ENCODE peak calls at places on chromosomes 2 and 18, in four cellular contexts. One of them, this sample, is unnamed.

GRCh38 chr18:23849141-23849540 is 159.9 kb downstream of the LAMA3 start:
- DNase-seq in GM12878: no peak
- DNase-seq in upper lobe of left lung: no peak
- DNase-seq in body of pancreas: no peak
- DNase-seq in this sample: no peak

GRCh38 chr18:44882163-44882881 is 201.6 kb downstream of the SETBP1 start:
- DNase-seq in upper lobe of left lung: no peak
- DNase-seq in body of pancreas: no peak
- DNase-seq in GM12878: no peak
- DNase-seq in this sample: no peak

GRCh38 chr2:224832207-224832606 is 116.0 kb upstream of the CCDC195 start:
- DNase-seq in GM12878: no peak
- DNase-seq in upper lobe of left lung: no peak
- DNase-seq in body of pancreas: no peak
- DNase-seq in this sample: no peak

GRCh38 chr2:9207641-9208301 is 1.2 kb downstream of the ASAP2 start:
- DNase-seq in body of pancreas: peak
- DNase-seq in GM12878: no peak
- DNase-seq in upper lobe of left lung: no peak
- DNase-seq in this sample: no peak

GRCh38 chr2:226050822-226051221 is 651.3 kb downstream of the NYAP2 start:
- DNase-seq in upper lobe of left lung: no peak
- DNase-seq in GM12878: no peak
- DNase-seq in body of pancreas: no peak
- DNase-seq in this sample: no peak

GRCh38 chr18:9082763-9083510 is 19.6 kb upstream of the NDUFV2 start:
- DNase-seq in upper lobe of left lung: no peak
- DNase-seq in body of pancreas: no peak
- DNase-seq in GM12878: peak
- DNase-seq in this sample: no peak

GRCh38 chr2:46794693-46795317 is 120.8 kb downstream of the MCFD2 start:
- DNase-seq in GM12878: no peak
- DNase-seq in upper lobe of left lung: no peak
- DNase-seq in body of pancreas: no peak
- DNase-seq in this sample: peak

GRCh38 chr2:11343626-11344341 is 652 bp downstream of the ROCK2 start:
- DNase-seq in upper lobe of left lung: peak
- DNase-seq in body of pancreas: peak
- DNase-seq in GM12878: no peak
- DNase-seq in this sample: no peak

GRCh38 chr2:9702604-9703084 is 71.8 kb upstream of the YWHAQ start:
- DNase-seq in GM12878: no peak
- DNase-seq in upper lobe of left lung: no peak
- DNase-seq in body of pancreas: no peak
- DNase-seq in this sample: no peak

GRCh38 chr2:238667008-238667407 is 180.9 kb upstream of the TWIST2 start:
- DNase-seq in body of pancreas: no peak
- DNase-seq in GM12878: no peak
- DNase-seq in upper lobe of left lung: no peak
- DNase-seq in this sample: no peak

GRCh38 chr18:10481831-10482230 is 27.4 kb downstream of the APCDD1 start:
- DNase-seq in GM12878: no peak
- DNase-seq in body of pancreas: no peak
- DNase-seq in upper lobe of left lung: no peak
- DNase-seq in this sample: no peak

GRCh38 chr2:60353406-60353800 is 200.1 kb downstream of the BCL11A start:
- DNase-seq in upper lobe of left lung: no peak
- DNase-seq in body of pancreas: no peak
- DNase-seq in GM12878: no peak
- DNase-seq in this sample: no peak

GRCh38 chr2:60353863-60354262 is 199.6 kb downstream of the BCL11A start:
- DNase-seq in body of pancreas: no peak
- DNase-seq in GM12878: peak
- DNase-seq in upper lobe of left lung: no peak
- DNase-seq in this sample: no peak

GRCh38 chr2:60351802-60352201 is 201.7 kb downstream of the BCL11A start:
- DNase-seq in GM12878: no peak
- DNase-seq in body of pancreas: no peak
- DNase-seq in upper lobe of left lung: peak
- DNase-seq in this sample: no peak

GRCh38 chr2:60351321-60351720 is 202.1 kb downstream of the BCL11A start:
- DNase-seq in body of pancreas: no peak
- DNase-seq in upper lobe of left lung: no peak
- DNase-seq in GM12878: no peak
- DNase-seq in this sample: no peak

GRCh38 chr2:60352491-60353405 is 200.7 kb downstream of the BCL11A start:
- DNase-seq in GM12878: no peak
- DNase-seq in body of pancreas: no peak
- DNase-seq in upper lobe of left lung: no peak
- DNase-seq in this sample: no peak
- H3K27ac ChIP-seq in GM12878: peak
- H3K27ac ChIP-seq in body of pancreas: no peak
- H3K27ac ChIP-seq in upper lobe of left lung: no peak
- H3K27ac ChIP-seq in this sample: no peak

GRCh38 chr18:46411862-46412690 is 244.9 kb downstream of the LOXHD1 start:
- DNase-seq in body of pancreas: no peak
- DNase-seq in GM12878: no peak
- DNase-seq in upper lobe of left lung: no peak
- DNase-seq in this sample: no peak
- H3K27ac ChIP-seq in body of pancreas: no peak
- H3K27ac ChIP-seq in GM12878: no peak
- H3K27ac ChIP-seq in upper lobe of left lung: no peak
- H3K27ac ChIP-seq in this sample: no peak

DNA sequence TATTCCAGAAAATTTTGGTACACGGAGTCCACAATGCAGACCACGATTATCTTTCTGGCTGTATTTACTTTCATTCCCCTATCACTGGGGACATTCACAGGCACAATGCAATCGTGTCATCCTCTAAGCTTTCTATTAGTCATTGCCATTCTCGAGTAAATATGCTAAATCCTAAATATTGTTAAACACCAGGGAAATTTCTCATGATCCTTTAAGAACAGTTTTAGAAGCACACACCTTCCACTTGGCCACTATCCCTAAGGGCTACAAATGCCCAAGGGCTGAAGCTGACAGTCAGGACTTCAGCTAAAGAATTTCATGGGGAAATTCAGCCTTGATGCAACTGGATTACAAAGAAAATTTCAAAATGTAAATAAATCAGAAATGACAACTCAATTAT is 163.0 kb upstream of the PID1 start:
- DNase-seq in upper lobe of left lung: no peak
- DNase-seq in GM12878: no peak
- DNase-seq in body of pancreas: no peak
- DNase-seq in this sample: no peak
- H3K27ac ChIP-seq in upper lobe of left lung: no peak
- H3K27ac ChIP-seq in GM12878: no peak
- H3K27ac ChIP-seq in body of pancreas: no peak
- H3K27ac ChIP-seq in this sample: no peak

GRCh38 chr2:216217904-216218260 is 108.7 kb downstream of the XRCC5 start:
- DNase-seq in GM12878: no peak
- DNase-seq in upper lobe of left lung: no peak
- DNase-seq in body of pancreas: no peak
- DNase-seq in this sample: no peak
- H3K27ac ChIP-seq in GM12878: peak
- H3K27ac ChIP-seq in upper lobe of left lung: peak
- H3K27ac ChIP-seq in body of pancreas: no peak
- H3K27ac ChIP-seq in this sample: peak

GRCh38 chr2:148935791-148936190 is 60.8 kb downstream of the KIF5C start:
- DNase-seq in body of pancreas: no peak
- DNase-seq in upper lobe of left lung: no peak
- DNase-seq in GM12878: no peak
- DNase-seq in this sample: no peak

GRCh38 chr2:148933456-148933855 is 58.4 kb downstream of the KIF5C start:
- DNase-seq in GM12878: no peak
- DNase-seq in upper lobe of left lung: no peak
- DNase-seq in body of pancreas: no peak
- DNase-seq in this sample: no peak

GRCh38 chr2:148939271-148939670 is 64.2 kb downstream of the KIF5C start:
- DNase-seq in GM12878: no peak
- DNase-seq in upper lobe of left lung: no peak
- DNase-seq in body of pancreas: no peak
- DNase-seq in this sample: no peak

GRCh38 chr2:148932536-148932935 is 57.5 kb downstream of the KIF5C start:
- DNase-seq in body of pancreas: no peak
- DNase-seq in GM12878: no peak
- DNase-seq in upper lobe of left lung: no peak
- DNase-seq in this sample: no peak

GRCh38 chr2:148936857-148937450 is 61.9 kb downstream of the KIF5C start:
- DNase-seq in body of pancreas: no peak
- DNase-seq in GM12878: no peak
- DNase-seq in upper lobe of left lung: no peak
- DNase-seq in this sample: no peak
- H3K27ac ChIP-seq in body of pancreas: no peak
- H3K27ac ChIP-seq in GM12878: no peak
- H3K27ac ChIP-seq in upper lobe of left lung: no peak
- H3K27ac ChIP-seq in this sample: no peak